ENCODE peak calls at places on chromosome 4, in five cellular contexts. One of them, this sample, is unnamed.

GRCh38 chr4:119337010-119337409 is 15.1 kb upstream of the FABP2 start:
- DNase-seq in stimulated activated CD4-positive, alpha-beta T cell treated with anti-CD3 and anti-CD28 coated beads, Interleukin-2, amount 100 ng/mL, for 48 hours: no peak
- DNase-seq in left ventricle myocardium inferior: no peak
- DNase-seq in mammary epithelial cell: no peak
- DNase-seq in IMR-90: no peak
- DNase-seq in this sample: no peak

GRCh38 chr4:42843694-42844093 is 48.8 kb upstream of the GRXCR1 start:
- DNase-seq in stimulated activated CD4-positive, alpha-beta T cell treated with anti-CD3 and anti-CD28 coated beads, Interleukin-2, amount 100 ng/mL, for 48 hours: no peak
- DNase-seq in IMR-90: no peak
- DNase-seq in mammary epithelial cell: no peak
- DNase-seq in left ventricle myocardium inferior: no peak
- DNase-seq in this sample: no peak

GRCh38 chr4:126630171-126630570 is 1002.6 kb upstream of the INTU start:
- DNase-seq in mammary epithelial cell: no peak
- DNase-seq in IMR-90: no peak
- DNase-seq in stimulated activated CD4-positive, alpha-beta T cell treated with anti-CD3 and anti-CD28 coated beads, Interleukin-2, amount 100 ng/mL, for 48 hours: no peak
- DNase-seq in left ventricle myocardium inferior: no peak
- DNase-seq in this sample: no peak

GRCh38 chr4:88975925-88976511 is 81.0 kb downstream of the FAM13A start:
- DNase-seq in left ventricle myocardium inferior: no peak
- DNase-seq in IMR-90: no peak
- DNase-seq in mammary epithelial cell: no peak
- DNase-seq in stimulated activated CD4-positive, alpha-beta T cell treated with anti-CD3 and anti-CD28 coated beads, Interleukin-2, amount 100 ng/mL, for 48 hours: no peak
- DNase-seq in this sample: no peak

GRCh38 chr4:56618734-56619133 is 62.4 kb downstream of the HOPX start:
- DNase-seq in left ventricle myocardium inferior: no peak
- DNase-seq in stimulated activated CD4-positive, alpha-beta T cell treated with anti-CD3 and anti-CD28 coated beads, Interleukin-2, amount 100 ng/mL, for 48 hours: no peak
- DNase-seq in mammary epithelial cell: no peak
- DNase-seq in IMR-90: no peak
- DNase-seq in this sample: no peak

GRCh38 chr4:106583567-106583966 is 215.0 kb upstream of the GIMD1 start:
- DNase-seq in mammary epithelial cell: peak
- DNase-seq in IMR-90: peak
- DNase-seq in left ventricle myocardium inferior: no peak
- DNase-seq in stimulated activated CD4-positive, alpha-beta T cell treated with anti-CD3 and anti-CD28 coated beads, Interleukin-2, amount 100 ng/mL, for 48 hours: no peak
- DNase-seq in this sample: no peak

GRCh38 chr4:109334129-109334528 is 31.7 kb upstream of the COL25A1 start:
- DNase-seq in IMR-90: no peak
- DNase-seq in stimulated activated CD4-positive, alpha-beta T cell treated with anti-CD3 and anti-CD28 coated beads, Interleukin-2, amount 100 ng/mL, for 48 hours: no peak
- DNase-seq in left ventricle myocardium inferior: no peak
- DNase-seq in mammary epithelial cell: no peak
- DNase-seq in this sample: no peak

GRCh38 chr4:7540216-7540615 is 105.5 kb upstream of the PSAPL1 start:
- DNase-seq in stimulated activated CD4-positive, alpha-beta T cell treated with anti-CD3 and anti-CD28 coated beads, Interleukin-2, amount 100 ng/mL, for 48 hours: no peak
- DNase-seq in mammary epithelial cell: no peak
- DNase-seq in left ventricle myocardium inferior: no peak
- DNase-seq in IMR-90: no peak
- DNase-seq in this sample: no peak

GRCh38 chr4:136412708-136413107 is 1119.6 kb downstream of the PCDH18 start:
- DNase-seq in IMR-90: peak
- DNase-seq in mammary epithelial cell: peak
- DNase-seq in stimulated activated CD4-positive, alpha-beta T cell treated with anti-CD3 and anti-CD28 coated beads, Interleukin-2, amount 100 ng/mL, for 48 hours: no peak
- DNase-seq in left ventricle myocardium inferior: no peak
- DNase-seq in this sample: no peak

GRCh38 chr4:73606465-73606974 is 13.7 kb downstream of the RASSF6 start:
- DNase-seq in IMR-90: no peak
- DNase-seq in mammary epithelial cell: peak
- DNase-seq in left ventricle myocardium inferior: no peak
- DNase-seq in stimulated activated CD4-positive, alpha-beta T cell treated with anti-CD3 and anti-CD28 coated beads, Interleukin-2, amount 100 ng/mL, for 48 hours: no peak
- DNase-seq in this sample: no peak

This sample was measured in KG1.